ENCODE peak calls at places on chromosomes 4 and X, in four cellular contexts. R is transverse colon, A is breast epithelium, P is GM23338. E is an unnamed sample. For H3K36me3, the result is how much of the 10 kb centered on the place peaks cover.

GRCh38 chr4:5881340-5881739 is 11.5 kb downstream of the CRMP1 start:
- DNase-seq in R (no peak), A (no peak), P (peak), E (no peak)

GRCh38 chr4:15778191-15778741 is at the start of gene CD38:
- DNase-seq in R (peak), A (no peak), P (peak), E (no peak)

GRCh38 chrX:119252716-119253115 is 16.6 kb downstream of the PGRMC1 start:
- DNase-seq in R (no peak), A (no peak), P (no peak), E (no peak)

GRCh38 chr4:115484479-115484878 is 371.1 kb upstream of the NDST4 start:
- DNase-seq in R (no peak), A (no peak), P (no peak), E (no peak)

GRCh38 chrX:70481871-70482270 is 37.2 kb downstream of the DLG3 start:
- DNase-seq in R (no peak), A (no peak), P (no peak), E (no peak)

GRCh38 chr4:155609455-155610059 is 57.1 kb upstream of the GUCY1A1 start:
- DNase-seq in R (no peak), A (no peak), P (no peak), E (no peak)

GRCh38 chrX:11619426-11619825 is 46.3 kb downstream of the ARHGAP6 start:
- DNase-seq in R (no peak), A (no peak), P (no peak), E (no peak)

GRCh38 chrX:34437586-34437985 is 219.5 kb downstream of the TMEM47 start:
- DNase-seq in R (peak), A (no peak), P (no peak), E (no peak)

GRCh38 chrX:139559383-139560042 is 29.0 kb downstream of the F9 start:
- DNase-seq in R (peak), A (no peak), P (peak), E (peak)

GRCh38 chr4:46844325-46844917 is 64.6 kb downstream of the COX7B2 start:
- DNase-seq in R (peak), A (no peak), P (peak), E (peak)

GRCh38 chr4:132344924-132345828 is 803.9 kb upstream of the PCDH10 start:
- DNase-seq in R (no peak), A (no peak), P (peak), E (no peak)

GRCh38 chr4:128452415-128452814 is 164.8 kb upstream of the PGRMC2 start:
- DNase-seq in R (no peak), A (no peak), P (no peak), E (no peak)

GRCh38 chr4:78951862-78952472 is 12.7 kb upstream of the PAQR3 start:
- DNase-seq in R (no peak), A (no peak), P (peak), E (no peak)

GRCh38 chr4:153075256-153075630 is 129.0 kb upstream of the TRIM2 start:
- DNase-seq in R (no peak), A (no peak), P (no peak), E (no peak)

GRCh38 chr4:87150498-87151261 is 69.7 kb downstream of the KLHL8 start:
- DNase-seq in R (peak), A (no peak), P (peak), E (peak)

GRCh38 chrX:1851527-1851926 is 236.7 kb downstream of the ASMT start:
- DNase-seq in R (no peak), A (no peak), P (no peak), E (no peak)

GRCh38 chr4:16026155-16026761 is 57.6 kb downstream of the PROM1 start:
- DNase-seq in R (no peak), A (no peak), P (peak), E (no peak)

GRCh38 chrX:148593987-148594386 is 93.6 kb downstream of the AFF2 start:
- DNase-seq in R (no peak), A (no peak), P (no peak), E (no peak)

GRCh38 chr4:103424853-103425252 is 226.7 kb upstream of the CENPE start:
- DNase-seq in R (no peak), A (no peak), P (peak), E (peak)

GRCh38 chrX:13717697-13718483 is 16.5 kb downstream of the TRAPPC2 start:
- DNase-seq in R (no peak), A (no peak), P (no peak), E (no peak)

GRCh38 chr4:38560340-38560739 is 103.7 kb upstream of the KLF3 start:
- DNase-seq in R (no peak), A (no peak), P (no peak), E (no peak)

GRCh38 chrX:133749951-133750350 is 235.4 kb downstream of the GPC3 start:
- DNase-seq in R (no peak), A (no peak), P (no peak), E (no peak)

GRCh38 chr4:188455353-188455752 is 316.1 kb downstream of the TRIML1 start:
- DNase-seq in R (no peak), A (no peak), P (no peak), E (no peak)

GRCh38 chr4:113406723-113407016 is 354.9 kb downstream of the CAMK2D start:
- DNase-seq in R (no peak), A (peak), P (no peak), E (no peak)

GRCh38 chr4:147865926-147866325 is 134.0 kb downstream of the ARHGAP10 start:
- DNase-seq in R (no peak), A (no peak), P (peak), E (no peak)

GRCh38 chr4:110008540-110008939 is 95.9 kb downstream of the EGF start:
- DNase-seq in R (no peak), A (no peak), P (no peak), E (no peak)

GRCh38 chr4:74311696-74312313 is 3.5 kb downstream of the EPGN start:
- DNase-seq in R (no peak), A (no peak), P (peak), E (no peak)

GRCh38 chr4:135418353-135418752 is 1216.8 kb upstream of the PABPC4L start:
- DNase-seq in R (no peak), A (no peak), P (peak), E (no peak)

GRCh38 chr4:15110120-15110571 is 107.9 kb downstream of the CPEB2 start:
- DNase-seq in R (peak), A (no peak), P (no peak), E (no peak)

GRCh38 chrX:148723551-148723950 is 223.1 kb downstream of the AFF2 start:
- DNase-seq in R (no peak), A (no peak), P (no peak), E (no peak)

GRCh38 chr4:132383571-132384199 is 765.4 kb upstream of the PCDH10 start:
- DNase-seq in R (no peak), A (no peak), P (no peak), E (no peak)

GRCh38 chr4:88619973-88620372 is 27.7 kb downstream of the HERC3 start:
- DNase-seq in R (no peak), A (no peak), P (no peak), E (no peak)

GRCh38 chrX:113512700-113513395 is 672.2 kb upstream of the AMOT start:
- DNase-seq in R (no peak), A (no peak), P (no peak), E (no peak)

GRCh38 chr4:103478210-103478609 is 241.6 kb downstream of the TACR3 start:
- DNase-seq in R (no peak), A (no peak), P (peak), E (no peak)

DNA sequence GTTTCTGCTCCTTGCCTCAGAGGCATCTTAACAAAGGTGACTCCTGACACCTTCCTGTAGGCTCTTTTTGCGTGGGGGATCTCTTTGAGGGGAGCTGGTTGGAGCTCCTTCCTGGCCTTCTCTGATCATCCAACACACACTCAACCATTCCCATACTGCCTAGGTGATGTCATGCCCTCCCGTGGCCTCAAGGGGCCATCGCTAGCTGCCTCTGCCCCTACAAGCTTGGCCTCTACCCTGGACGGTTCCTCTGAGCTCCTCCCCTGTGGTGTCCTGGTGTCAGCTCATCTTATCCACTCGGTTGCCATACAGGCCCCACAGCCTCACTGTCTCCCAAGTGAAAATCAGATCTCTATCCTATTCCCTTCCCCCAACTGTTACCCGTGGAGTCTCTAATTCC is 13.7 kb upstream of the ZNF185 start:
- DNase-seq in R (no peak), A (no peak), P (peak), E (no peak)
- TF ChIP-seq POLR2AphosphoS5 in R (no peak), A (no peak), P (no peak), E (no peak)

GRCh38 chr4:168633071-168633470 is 136.2 kb downstream of the PALLD start:
- DNase-seq in R (no peak), A (no peak), P (no peak), E (no peak)
- H3K27ac ChIP-seq in R (peak), A (peak), P (no peak), E (no peak)

GRCh38 chr4:142698541-142698940 is 147.6 kb downstream of the INPP4B start:
- DNase-seq in R (no peak), A (no peak), P (no peak), E (no peak)

GRCh38 chr4:142697928-142698327 is 148.2 kb downstream of the INPP4B start:
- DNase-seq in R (no peak), A (no peak), P (no peak), E (no peak)

GRCh38 chr4:142700521-142700920 is 145.6 kb downstream of the INPP4B start:
- DNase-seq in R (no peak), A (no peak), P (no peak), E (no peak)

GRCh38 chr4:142697303-142697702 is 148.8 kb downstream of the INPP4B start:
- DNase-seq in R (no peak), A (no peak), P (no peak), E (no peak)

GRCh38 chr4:142696334-142697122 is 149.6 kb downstream of the INPP4B start:
- DNase-seq in R (no peak), A (no peak), P (no peak), E (no peak)
- H3K36me3 ChIP-seq in R (under half), A (under half), P (under half), E (under half)

DNA sequence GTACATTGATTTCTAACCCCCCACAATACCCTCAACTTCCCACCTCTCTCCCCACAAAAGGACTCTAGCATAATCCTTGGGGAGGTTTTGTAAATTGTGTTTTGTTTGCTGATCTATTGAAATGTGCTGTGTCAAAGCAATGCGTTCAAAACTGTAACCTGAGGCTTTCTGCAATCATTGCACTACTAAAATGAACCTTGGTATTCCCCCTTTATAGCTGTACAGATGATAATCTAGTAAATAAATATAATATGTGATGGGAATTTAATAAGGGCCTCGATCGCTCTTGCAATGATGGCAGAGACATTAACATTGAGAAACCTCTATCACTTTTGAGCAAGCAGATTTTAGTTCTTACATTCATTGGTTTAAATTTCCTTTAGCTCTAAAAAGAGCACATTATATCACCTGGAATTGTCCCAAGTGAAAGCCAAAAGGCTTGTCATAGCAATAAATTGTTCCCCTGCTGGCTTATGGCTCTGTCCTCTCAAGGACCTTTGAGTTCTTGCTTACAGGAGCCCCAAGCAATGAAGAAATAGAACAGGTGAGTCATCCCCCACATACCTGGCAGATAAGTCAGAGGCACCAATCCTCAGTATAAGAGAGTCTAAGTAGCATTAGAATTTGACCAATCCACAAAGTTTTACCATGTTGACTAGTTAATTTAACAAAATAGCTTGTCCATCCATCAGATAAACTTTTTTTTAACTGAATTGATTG is 18.5 kb upstream of the ACE2 start:
- DNase-seq in R (peak), A (peak), P (no peak), E (no peak)
- TF ChIP-seq POLR2AphosphoS5 in R (no peak), A (no peak), P (no peak), E (no peak)

GRCh38 chr4:48205092-48205491 is 64.5 kb downstream of the TEC start:
- DNase-seq in R (no peak), A (no peak), P (no peak), E (no peak)

GRCh38 chr4:48203819-48204218 is 65.8 kb downstream of the TEC start:
- DNase-seq in R (no peak), A (no peak), P (no peak), E (no peak)
- H3K27ac ChIP-seq in R (no peak), A (no peak), P (peak), E (no peak)

GRCh38 chr4:8238061-8238511 is 31.5 kb upstream of the HTRA3 start:
- DNase-seq in R (peak), A (no peak), P (no peak), E (peak)

GRCh38 chr4:8237256-8237989 is 32.1 kb upstream of the HTRA3 start:
- DNase-seq in R (no peak), A (no peak), P (no peak), E (no peak)

GRCh38 chr4:8235686-8236085 is 33.9 kb upstream of the HTRA3 start:
- DNase-seq in R (no peak), A (no peak), P (no peak), E (no peak)

GRCh38 chr4:8236141-8236919 is 33.2 kb upstream of the HTRA3 start:
- DNase-seq in R (no peak), A (no peak), P (no peak), E (no peak)

DNA sequence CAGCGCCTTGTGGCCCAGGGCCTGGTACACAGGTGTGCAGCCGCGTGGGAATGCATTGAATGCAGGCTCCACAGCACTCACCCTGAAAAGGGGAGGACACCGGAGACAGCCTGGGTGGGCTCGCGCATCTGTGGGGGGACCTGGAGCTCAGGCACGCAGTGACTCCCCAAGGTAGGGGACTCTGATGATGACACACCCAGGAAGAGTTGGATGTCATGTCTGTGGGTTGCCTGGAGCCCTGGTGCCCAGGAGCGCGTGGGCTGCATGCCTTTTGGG is 32.7 kb upstream of the HTRA3 start:
- DNase-seq in R (no peak), A (no peak), P (no peak), E (no peak)
- H3K36me3 ChIP-seq in R (under half), A (under half), P (under half), E (half or more)

GRCh38 chrX:103607385-103608304 is at the start of gene TCEAL3:
- DNase-seq in R (peak), A (peak), P (peak), E (peak)
- TF ChIP-seq POLR2AphosphoS5 in R (peak), A (no peak), P (no peak), E (peak)

GRCh38 chr4:182916483-182917181 is 554 bp downstream of the DCTD start:
- DNase-seq in R (peak), A (peak), P (peak), E (peak)
- H3K27ac ChIP-seq in R (peak), A (peak), P (peak), E (peak)

GRCh38 chr4:94208918-94209317 is 1.3 kb downstream of the SMARCAD1 start:
- DNase-seq in R (no peak), A (no peak), P (no peak), E (no peak)

GRCh38 chr4:94216394-94216793 is 8.7 kb downstream of the SMARCAD1 start:
- DNase-seq in R (no peak), A (no peak), P (no peak), E (no peak)

GRCh38 chr4:94214703-94215360 is 7.2 kb downstream of the SMARCAD1 start:
- DNase-seq in R (no peak), A (no peak), P (no peak), E (no peak)
- H3K36me3 ChIP-seq in R (under half), A (under half), P (under half), E (under half)